ENCODE peak calls at places on chromosome 11, in ten cellular contexts. Z is thyroid gland; P is dermis microvascular lymphatic vessel endothelial cell; K is stimulated activated CD4-positive, alpha-beta T cell treated with anti-CD3 and anti-CD28 coated beads, Interleukin-2, amount 100 ng/mL, for 24 hours; G is pulmonary artery endothelial cell; Q is retinal pigment epithelial cell; X is endothelial cell; L is HTR-8/SVneo; D is iris pigment epithelial cell; Y is effector CD4-positive, alpha-beta T cell. U is an unnamed sample.
A peak's percentile ranks its signal among the peaks of the same experiment; 100 is the strongest.

GRCh38 chr11:7909585-7910325 is 21.3 kb downstream of the OR10A6 start:
- DNase-seq in Z (no peak), P (no peak), K (no peak), G (no peak), Q (no peak), X (no peak), L (no peak), D (no peak), Y (no peak), U (no peak)

GRCh38 chr11:48108231-48109045 is 108.2 kb upstream of the OR4B1 start:
- DNase-seq in Z (no peak), P (no peak), K (no peak), G (no peak), Q (no peak), X (no peak), L (no peak), D (no peak), Y (no peak), U (no peak)

GRCh38 chr11:62546244-62546936 is at the start of gene AHNAK:
- DNase-seq in Z (peak; percentile 88), P (peak; percentile 78), K (peak; percentile 70), G (no peak), Q (no peak), X (peak; percentile 59), L (no peak), D (peak; percentile 74), Y (peak; percentile 61), U (peak; percentile 13)

GRCh38 chr11:130522284-130522961 is 74.0 kb downstream of the ADAMTS15 start:
- DNase-seq in Z (peak; percentile 92), P (peak; percentile 90), K (no peak), G (peak; percentile 57), Q (peak; percentile 96), X (no peak), L (peak; percentile 86), D (peak; percentile 90), Y (no peak), U (no peak)

GRCh38 chr11:72730243-72730642 is 22.0 kb downstream of the ARAP1 start:
- DNase-seq in Z (no peak), P (no peak), K (no peak), G (no peak), Q (no peak), X (no peak), L (no peak), D (no peak), Y (no peak), U (no peak)

GRCh38 chr11:44979536-44980399 is 29.1 kb upstream of the TP53I11 start:
- DNase-seq in Z (peak; percentile 90), P (peak; percentile 86), K (no peak), G (peak; percentile 51), Q (peak; percentile 29), X (peak; percentile 30), L (no peak), D (no peak), Y (no peak), U (peak; percentile 7)

GRCh38 chr11:30917859-30918478 is 331.8 kb upstream of the MPPED2 start:
- DNase-seq in Z (no peak), P (peak; percentile 49), K (no peak), G (no peak), Q (no peak), X (peak; percentile 43), L (peak; percentile 5), D (peak; percentile 40), Y (no peak), U (peak; percentile 0)

GRCh38 chr11:22711880-22712279 is 45.5 kb downstream of the GAS2 start:
- DNase-seq in Z (no peak), P (no peak), K (no peak), G (no peak), Q (no peak), X (no peak), L (no peak), D (no peak), Y (no peak), U (no peak)

GRCh38 chr11:3156282-3156660 is 8.8 kb downstream of the OSBPL5 start:
- DNase-seq in Z (no peak), P (no peak), K (no peak), G (no peak), Q (no peak), X (no peak), L (no peak), D (no peak), Y (no peak), U (no peak)

GRCh38 chr11:103683581-103683980 is 352.9 kb upstream of the DDI1 start:
- DNase-seq in Z (no peak), P (peak; percentile 61), K (no peak), G (no peak), Q (no peak), X (no peak), L (no peak), D (peak; percentile 66), Y (no peak), U (no peak)

GRCh38 chr11:130314749-130315285 is at the start of gene ZBTB44:
- DNase-seq in Z (peak; percentile 94), P (peak; percentile 90), K (peak; percentile 90), G (peak; percentile 52), Q (peak; percentile 48), X (peak; percentile 91), L (peak; percentile 81), D (peak; percentile 84), Y (peak; percentile 93), U (peak; percentile 85)

GRCh38 chr11:18578975-18579598 is 9.4 kb downstream of the UEVLD start:
- DNase-seq in Z (no peak), P (no peak), K (no peak), G (no peak), Q (no peak), X (no peak), L (no peak), D (no peak), Y (no peak), U (no peak)

GRCh38 chr11:120303004-120303637 is 22.0 kb upstream of the TLCD5 start:
- DNase-seq in Z (peak; percentile 66), P (peak; percentile 81), K (peak; percentile 74), G (peak; percentile 54), Q (no peak), X (peak; percentile 78), L (peak; percentile 72), D (peak; percentile 78), Y (peak; percentile 38), U (peak; percentile 22)

GRCh38 chr11:122717264-122717867 is 61.8 kb downstream of the UBASH3B start:
- DNase-seq in Z (no peak), P (no peak), K (no peak), G (no peak), Q (no peak), X (no peak), L (no peak), D (no peak), Y (no peak), U (no peak)

GRCh38 chr11:74288911-74289310 is 22.5 kb downstream of the P4HA3 start:
- DNase-seq in Z (no peak), P (peak; percentile 58), K (no peak), G (no peak), Q (no peak), X (no peak), L (no peak), D (peak; percentile 70), Y (no peak), U (no peak)

GRCh38 chr11:117620131-117620530 is 176.9 kb downstream of the DSCAML1 start:
- DNase-seq in Z (peak; percentile 15), P (no peak), K (no peak), G (no peak), Q (no peak), X (no peak), L (no peak), D (no peak), Y (no peak), U (peak; percentile 70)

GRCh38 chr11:3030289-3031070 is 26.7 kb downstream of the CARS1 start:
- DNase-seq in Z (no peak), P (no peak), K (no peak), G (no peak), Q (no peak), X (no peak), L (no peak), D (no peak), Y (no peak), U (no peak)

GRCh38 chr11:47359586-47359985 is 7.1 kb upstream of the MYBPC3 start:
- DNase-seq in Z (no peak), P (no peak), K (no peak), G (no peak), Q (no peak), X (no peak), L (no peak), D (no peak), Y (no peak), U (no peak)

GRCh38 chr11:23688835-23689234 is 808.0 kb upstream of the LUZP2 start:
- DNase-seq in Z (no peak), P (peak; percentile 4), K (no peak), G (no peak), Q (no peak), X (no peak), L (peak; percentile 26), D (peak; percentile 86), Y (no peak), U (no peak)

GRCh38 chr11:11403763-11404725 is 51.0 kb upstream of the CSNK2A3 start:
- DNase-seq in Z (peak; percentile 36), P (no peak), K (no peak), G (no peak), Q (peak; percentile 86), X (no peak), L (no peak), D (peak; percentile 32), Y (no peak), U (no peak)

GRCh38 chr11:877565-877964 is 33.0 kb downstream of the CHID1 start:
- DNase-seq in Z (no peak), P (peak; percentile 19), K (peak; percentile 25), G (no peak), Q (no peak), X (no peak), L (no peak), D (no peak), Y (no peak), U (no peak)

GRCh38 chr11:93573184-93573583 is 30.0 kb upstream of the SMCO4 start:
- DNase-seq in Z (no peak), P (no peak), K (no peak), G (no peak), Q (no peak), X (no peak), L (no peak), D (peak; percentile 17), Y (no peak), U (no peak)

GRCh38 chr11:4125141-4125540 is 30.5 kb downstream of the RRM1 start:
- DNase-seq in Z (no peak), P (no peak), K (no peak), G (no peak), Q (no peak), X (no peak), L (no peak), D (peak; percentile 43), Y (no peak), U (no peak)

GRCh38 chr11:95596011-95596489 is 193.5 kb downstream of the FAM76B start:
- DNase-seq in Z (no peak), P (no peak), K (no peak), G (no peak), Q (peak; percentile 96), X (no peak), L (no peak), D (peak; percentile 79), Y (no peak), U (no peak)

GRCh38 chr11:110989734-110990133 is 255.8 kb upstream of the POU2AF2 start:
- DNase-seq in Z (peak; percentile 26), P (no peak), K (no peak), G (no peak), Q (no peak), X (no peak), L (no peak), D (peak; percentile 98), Y (no peak), U (no peak)

GRCh38 chr11:17788084-17788483 is 53.5 kb downstream of the KCNC1 start:
- DNase-seq in Z (no peak), P (no peak), K (no peak), G (no peak), Q (no peak), X (no peak), L (no peak), D (no peak), Y (no peak), U (no peak)